ENCODE peak calls at places on chromosomes 7 and 10, in four cellular contexts. I is HCT116, M is GM12878, A is H1. V is an unnamed sample.

GRCh38 chr10:131760416-131761166 is 140.2 kb upstream of the PPP2R2D start:
- DNase-seq in I (no peak), M (no peak), A (peak; percentile 45), V (no peak)

GRCh38 chr7:7294914-7295313 is 112.6 kb downstream of the C1GALT1 start:
- DNase-seq in I (no peak), A (no peak), M (no peak), V (no peak)

GRCh38 chr10:20598590-20598989 is 298.5 kb downstream of the NEBL start:
- DNase-seq in A (no peak), I (no peak), M (no peak), V (no peak)

GRCh38 chr10:68406111-68406814 is 814 bp downstream of the RUFY2 start:
- DNase-seq in M (no peak), A (peak; percentile 85), I (no peak), V (peak; percentile 75)

GRCh38 chr7:16084875-16085274 is 336.5 kb downstream of the CRPPA start:
- DNase-seq in A (no peak), M (no peak), I (no peak), V (no peak)

GRCh38 chr10:79088176-79088575 is 19.4 kb downstream of the ZMIZ1 start:
- DNase-seq in A (no peak), M (no peak), I (no peak), V (no peak)

GRCh38 chr7:38716397-38716796 is 85.2 kb upstream of the AMPH start:
- DNase-seq in A (no peak), M (no peak), I (no peak), V (no peak)

GRCh38 chr10:102917314-102917961 is 656 bp upstream of the CNNM2 start:
- DNase-seq in A (peak; percentile 91), M (no peak), I (peak; percentile 55), V (peak; percentile 79)

GRCh38 chr10:97327348-97328294 is 6.9 kb downstream of the FRAT2 start:
- DNase-seq in I (no peak), M (no peak), A (no peak), V (peak; percentile 57)

GRCh38 chr7:135320277-135320676 is 86.6 kb downstream of the STRA8 start:
- DNase-seq in A (no peak), I (no peak), M (no peak), V (no peak)

GRCh38 chr10:123402021-123402420 is 247.8 kb downstream of the BUB3 start:
- DNase-seq in A (no peak), I (no peak), M (no peak), V (no peak)

GRCh38 chr7:42454006-42454405 is 217.0 kb upstream of the GLI3 start:
- DNase-seq in A (no peak), I (no peak), M (no peak), V (no peak)

GRCh38 chr7:121547341-121548092 is 151.4 kb upstream of the FAM3C start:
- DNase-seq in A (no peak), M (no peak), I (peak; percentile 63), V (peak; percentile 76)

GRCh38 chr10:6273351-6273750 is 70.6 kb downstream of the PFKFB3 start:
- DNase-seq in I (no peak), A (no peak), M (no peak), V (no peak)

GRCh38 chr7:156168434-156168833 is 356.2 kb upstream of the SHH start:
- DNase-seq in A (no peak), I (no peak), M (no peak), V (no peak)

GRCh38 chr7:155258233-155258575 is 39.5 kb upstream of the INSIG1 start:
- DNase-seq in M (no peak), A (no peak), I (no peak), V (no peak)

GRCh38 chr10:77811831-77812430 is 114.6 kb downstream of the DLG5 start:
- DNase-seq in A (no peak), M (no peak), I (no peak), V (no peak)

GRCh38 chr7:159038066-159038465 is 106.6 kb downstream of the VIPR2 start:
- DNase-seq in A (peak; percentile 39), I (no peak), M (no peak), V (no peak)

GRCh38 chr10:35424680-35425285 is 88.5 kb downstream of the CCNY start:
- DNase-seq in A (no peak), I (no peak), M (no peak), V (no peak)

GRCh38 chr10:92990615-92991014 is 70.0 kb upstream of the CYP26C1 start:
- DNase-seq in M (no peak), I (no peak), A (no peak), V (peak; percentile 63)

GRCh38 chr10:129761166-129761565 is 202.9 kb downstream of the EBF3 start:
- DNase-seq in A (peak; percentile 31), M (no peak), I (no peak), V (no peak)

GRCh38 chr10:129758591-129759021 is 205.5 kb downstream of the EBF3 start:
- DNase-seq in A (peak; percentile 34), I (no peak), M (no peak), V (no peak)

GRCh38 chr10:129759214-129760002 is 204.7 kb downstream of the EBF3 start:
- DNase-seq in M (no peak), A (peak; percentile 33), I (no peak), V (no peak)

GRCh38 chr10:129760416-129760815 is 203.7 kb downstream of the EBF3 start:
- DNase-seq in I (no peak), M (no peak), A (peak; percentile 1), V (no peak)

DNA sequence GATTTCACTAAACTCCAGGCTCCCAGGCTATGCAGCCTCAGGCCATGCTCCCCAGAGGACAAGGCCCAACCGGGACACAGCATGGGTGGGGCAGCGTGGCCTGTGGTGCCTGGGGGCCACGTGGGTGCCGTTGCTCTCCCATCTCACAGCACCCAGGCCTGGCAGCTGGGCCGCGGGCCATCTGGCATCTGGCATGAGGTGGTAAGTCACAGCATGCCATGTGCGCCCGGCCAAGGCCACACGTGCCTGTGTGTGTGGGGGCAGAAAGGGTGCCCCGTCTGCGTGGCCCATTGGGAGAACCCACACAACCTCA is 204.1 kb downstream of the EBF3 start:
- DNase-seq in I (no peak), A (peak; percentile 30), M (no peak), V (no peak)
- TF ChIP-seq ATF3 in I (no peak), A (no peak), M (no peak), V (no peak)

GRCh38 chr10:218753-219152 is 83.5 kb downstream of the ZMYND11 start:
- DNase-seq in I (no peak), M (no peak), A (no peak), V (no peak)
- TF ChIP-seq EGR1 in I (no peak), M (no peak), A (no peak), V (no peak)

DNA sequence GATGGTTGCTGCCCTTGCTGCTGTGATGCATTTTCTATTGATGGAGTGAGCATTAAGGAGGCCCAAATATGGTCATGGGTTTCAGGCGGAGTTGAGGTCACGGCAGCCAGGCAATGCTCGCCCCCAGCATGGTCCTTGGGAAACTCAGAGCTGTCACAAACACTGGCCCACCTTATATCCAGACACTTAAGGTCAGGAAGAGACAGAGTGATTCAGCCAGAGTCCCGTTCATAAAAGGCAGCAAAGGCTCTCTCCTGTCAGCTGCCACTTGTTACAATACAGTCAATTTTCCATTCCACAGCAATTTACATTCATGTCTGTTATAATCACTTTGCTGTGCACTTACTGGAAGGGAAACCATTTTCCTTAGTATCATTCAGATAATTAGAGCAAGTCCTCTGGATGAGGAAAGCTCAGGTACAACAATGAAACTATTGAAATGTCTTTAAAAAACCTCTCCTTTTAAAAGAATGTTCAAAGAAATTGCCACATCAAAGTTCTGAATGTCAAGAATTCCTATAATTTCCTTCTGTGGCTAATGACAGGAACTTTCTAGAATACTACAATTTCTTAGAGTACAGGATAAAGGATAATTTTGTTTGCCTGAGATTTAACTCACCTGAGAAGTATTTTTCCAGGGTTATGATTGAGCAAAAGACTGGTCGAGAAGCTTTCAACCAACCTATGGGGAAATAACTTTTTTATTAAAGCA is 14.8 kb upstream of the ANKRD1 start:
- DNase-seq in A (no peak), I (no peak), M (no peak), V (no peak)
- TF ChIP-seq ATF3 in A (no peak), I (no peak), M (no peak), V (no peak)

DNA sequence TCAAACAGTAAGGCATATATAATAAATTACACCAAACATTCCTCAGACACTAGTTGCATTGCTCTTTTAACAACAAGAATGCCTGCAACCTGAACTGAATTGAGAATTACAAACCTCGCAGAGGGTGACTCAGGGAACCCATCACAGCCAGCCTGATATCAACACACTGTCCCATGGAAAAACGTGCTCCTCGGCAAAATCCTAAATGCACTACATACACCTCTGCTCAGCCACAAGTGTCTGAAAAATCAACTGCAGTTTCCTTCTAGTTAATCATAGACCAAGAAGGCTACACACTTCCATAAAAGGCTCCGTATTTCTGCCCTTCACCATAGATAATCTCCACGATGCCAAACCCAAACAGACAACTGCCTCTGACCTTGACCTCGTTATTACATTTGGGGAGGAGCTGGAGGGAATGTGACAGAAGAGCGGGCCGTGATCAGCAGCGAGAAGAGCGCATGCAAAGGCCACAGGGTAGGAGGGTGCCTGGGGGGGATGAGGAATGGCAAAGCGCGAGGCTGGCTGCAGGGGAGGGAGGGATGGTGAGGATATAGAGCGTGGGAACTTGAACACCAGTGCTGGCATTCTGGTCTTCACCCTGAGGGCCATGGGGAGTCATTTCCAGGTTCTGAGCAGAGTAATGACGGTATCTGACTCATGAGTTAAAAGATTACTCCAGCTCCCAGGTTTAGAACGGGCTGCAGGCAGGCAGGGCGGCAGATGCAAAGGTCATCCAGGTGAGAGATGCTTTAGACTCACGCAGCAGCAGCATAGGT is 201.9 kb upstream of the FRMD4A start:
- DNase-seq in M (no peak), A (no peak), I (no peak), V (no peak)
- TF ChIP-seq EGR1 in M (no peak), A (no peak), I (no peak), V (no peak)

GRCh38 chr10:30704016-30704600 is 74.6 kb upstream of the LYZL2 start:
- DNase-seq in M (no peak), I (no peak), A (no peak), V (no peak)
- TF ChIP-seq ATF3 in M (no peak), I (no peak), A (no peak), V (no peak)

DNA sequence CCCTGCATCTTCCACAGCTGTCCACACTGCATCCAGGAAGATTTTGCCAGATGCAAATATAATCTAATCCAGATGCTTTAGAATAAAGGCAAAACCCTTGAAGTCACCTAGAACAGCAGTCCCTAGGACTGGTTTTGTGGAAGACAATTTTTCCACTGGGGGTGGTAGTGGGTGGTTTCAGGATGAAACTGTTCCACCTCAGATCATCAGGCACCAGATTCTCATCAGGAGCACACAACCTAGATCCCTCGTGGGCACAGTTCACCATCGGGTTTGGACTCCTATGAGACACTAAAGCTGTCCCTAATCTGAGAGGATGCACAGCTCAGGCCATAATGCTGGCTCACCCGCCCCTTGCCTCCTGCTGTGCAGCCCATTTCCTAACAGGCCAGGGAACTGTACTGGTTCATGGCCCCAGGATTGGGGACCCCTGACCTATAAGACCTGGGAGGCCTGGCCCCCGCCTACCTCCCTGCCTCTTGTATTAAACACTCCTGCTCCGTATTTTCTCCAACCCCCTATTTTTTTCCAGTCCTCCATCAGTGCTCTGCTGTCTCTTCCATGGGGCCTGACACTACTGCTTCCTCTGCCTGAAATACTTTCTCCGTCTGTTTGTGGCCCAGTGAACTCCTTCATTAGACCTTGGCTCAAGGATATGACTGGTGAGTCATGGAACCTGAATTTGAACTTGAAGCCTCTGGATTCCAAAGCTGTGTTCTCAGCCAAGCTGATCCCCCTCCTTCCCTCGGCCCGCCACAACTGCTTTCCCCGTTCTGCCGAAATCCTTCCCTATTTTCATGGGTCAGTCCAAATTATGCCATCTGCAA is 79.9 kb upstream of the RHEB start:
- DNase-seq in A (no peak), I (peak; percentile 68), M (no peak), V (no peak)
- TF ChIP-seq EGR1 in A (no peak), I (peak; percentile 28), M (no peak), V (no peak)

V was measured in K562.